ENCODE peak calls at places on chromosomes 12 and 14, in six cellular contexts. L, G, N, X, D and E are unnamed samples.
A peak's percentile ranks its signal among the peaks of the same experiment; 100 is the strongest.

GRCh38 chr12:104611671-104612070 is 154.9 kb downstream of the CHST11 start:
- DNase-seq in L (no peak), G (no peak), N (no peak), X (no peak), D (no peak), E (no peak)

GRCh38 chr12:111152581-111152980 is 216.3 kb downstream of the PHETA1 start:
- DNase-seq in L (no peak), G (no peak), N (no peak), X (no peak), D (no peak), E (no peak)

GRCh38 chr14:100131181-100131580 is 28.3 kb downstream of the DEGS2 start:
- DNase-seq in L (no peak), G (peak; percentile 53), N (no peak), X (no peak), D (no peak), E (no peak)

GRCh38 chr12:52184813-52185212 is 7.0 kb downstream of the KRT80 start:
- DNase-seq in L (no peak), G (no peak), N (no peak), X (no peak), D (no peak), E (no peak)

GRCh38 chr14:54566410-54567223 is at the start of gene SAMD4A:
- DNase-seq in L (peak; percentile 92), G (peak; percentile 70), N (peak; percentile 92), X (peak; percentile 67), D (peak; percentile 87), E (peak; percentile 71)

GRCh38 chr14:77882631-77883030 is 82.7 kb downstream of the ADCK1 start:
- DNase-seq in L (no peak), G (no peak), N (no peak), X (no peak), D (no peak), E (no peak)

GRCh38 chr14:28057286-28058011 is 709.1 kb upstream of the FOXG1 start:
- DNase-seq in L (peak; percentile 23), G (no peak), N (no peak), X (no peak), D (no peak), E (no peak)

GRCh38 chr14:97109234-97109633 is 312.1 kb downstream of the VRK1 start:
- DNase-seq in L (no peak), G (no peak), N (no peak), X (no peak), D (no peak), E (no peak)

GRCh38 chr12:71551529-71551928 is 111.9 kb downstream of the LGR5 start:
- DNase-seq in L (peak; percentile 20), G (peak; percentile 26), N (no peak), X (no peak), D (no peak), E (no peak)

GRCh38 chr14:90936757-90937440 is 120.7 kb upstream of the TTC7B start:
- DNase-seq in L (no peak), G (no peak), N (no peak), X (no peak), D (no peak), E (no peak)

GRCh38 chr12:1595690-1596347 is 1.4 kb upstream of the FBXL14 start:
- DNase-seq in L (peak; percentile 49), G (no peak), N (no peak), X (no peak), D (no peak), E (no peak)

GRCh38 chr14:102457491-102457890 is 52.1 kb downstream of the ANKRD9 start:
- DNase-seq in L (no peak), G (no peak), N (no peak), X (no peak), D (no peak), E (no peak)

GRCh38 chr14:55053018-55053417 is 1.6 kb downstream of the MAPK1IP1L start:
- DNase-seq in L (no peak), G (no peak), N (no peak), X (no peak), D (no peak), E (no peak)

GRCh38 chr14:51094282-51094821 is 553 bp downstream of the TRIM9 start:
- DNase-seq in L (no peak), G (peak; percentile 60), N (peak; percentile 83), X (peak; percentile 32), D (peak; percentile 49), E (no peak)

GRCh38 chr12:77120695-77121094 is 55.3 kb upstream of the E2F7 start:
- DNase-seq in L (peak; percentile 72), G (no peak), N (no peak), X (no peak), D (no peak), E (no peak)

GRCh38 chr14:43243168-43243567 is 1263.9 kb downstream of the FSCB start:
- DNase-seq in L (no peak), G (no peak), N (no peak), X (no peak), D (no peak), E (no peak)

GRCh38 chr12:108772247-108772646 is 40.9 kb upstream of the CORO1C start:
- DNase-seq in L (no peak), G (peak; percentile 45), N (no peak), X (no peak), D (no peak), E (no peak)

GRCh38 chr14:22843123-22843925 is 6.9 kb downstream of the MMP14 start:
- DNase-seq in L (no peak), G (no peak), N (no peak), X (no peak), D (peak; percentile 37), E (no peak)

GRCh38 chr14:69901113-69901951 is 22.1 kb downstream of the SMOC1 start:
- DNase-seq in L (no peak), G (no peak), N (no peak), X (no peak), D (no peak), E (no peak)

GRCh38 chr14:70724944-70725343 is 83.2 kb downstream of the TTC9 start:
- DNase-seq in L (no peak), G (no peak), N (no peak), X (no peak), D (no peak), E (no peak)

GRCh38 chr12:108629156-108629555 is 4.5 kb downstream of the SELPLG start:
- DNase-seq in L (no peak), G (no peak), N (no peak), X (no peak), D (no peak), E (no peak)

GRCh38 chr12:131063960-131064359 is 110.3 kb downstream of the ADGRD1 start:
- DNase-seq in L (no peak), G (no peak), N (no peak), X (no peak), D (no peak), E (no peak)

DNA sequence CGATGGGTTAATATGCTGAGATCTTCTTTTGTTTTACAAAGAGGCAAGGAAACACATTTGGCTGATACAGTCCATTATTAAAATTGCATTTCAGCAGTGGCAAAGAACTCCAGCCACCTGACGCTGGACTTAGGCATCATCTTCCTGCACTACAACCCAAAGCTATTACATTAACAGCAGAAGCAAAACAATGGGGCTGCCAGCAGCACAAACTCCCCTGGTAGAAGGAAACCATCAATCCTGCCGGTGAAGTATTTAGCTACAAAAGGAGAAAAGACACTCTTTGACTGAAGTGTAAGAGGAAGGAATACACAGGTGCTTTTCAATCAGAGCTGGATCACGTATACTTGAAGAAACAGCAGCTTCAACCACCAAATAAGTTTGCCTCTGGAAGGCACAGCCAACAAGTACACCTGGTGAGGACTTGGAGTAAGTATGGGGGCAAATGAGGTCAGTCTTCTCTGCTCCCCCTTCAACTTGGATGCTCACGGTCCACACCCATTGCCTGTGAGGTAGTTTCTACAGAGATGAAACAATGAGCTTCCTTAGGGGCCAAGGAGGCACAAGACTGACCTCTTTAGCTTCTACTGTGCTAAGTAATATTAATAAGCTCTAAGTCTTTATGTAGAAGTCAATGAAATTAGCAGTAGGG is 125.9 kb upstream of the FOXN3 start:
- DNase-seq in L (no peak), G (no peak), N (no peak), X (no peak), D (no peak), E (no peak)
- TF ChIP-seq CTCF in L (no peak), G (no peak), N (no peak), X (no peak), D (no peak), E (no peak)

GRCh38 chr12:12835378-12836145 is 22.4 kb downstream of the DDX47 start:
- DNase-seq in L (peak; percentile 14), G (no peak), N (no peak), X (no peak), D (no peak), E (no peak)

GRCh38 chr12:12839886-12840285 is 26.7 kb downstream of the DDX47 start:
- DNase-seq in L (peak; percentile 87), G (no peak), N (no peak), X (peak; percentile 28), D (no peak), E (no peak)

GRCh38 chr12:12836571-12836970 is 23.4 kb downstream of the DDX47 start:
- DNase-seq in L (no peak), G (no peak), N (no peak), X (no peak), D (no peak), E (no peak)

GRCh38 chr12:12839003-12839395 is 25.9 kb downstream of the DDX47 start:
- DNase-seq in L (no peak), G (no peak), N (no peak), X (no peak), D (no peak), E (no peak)

DNA sequence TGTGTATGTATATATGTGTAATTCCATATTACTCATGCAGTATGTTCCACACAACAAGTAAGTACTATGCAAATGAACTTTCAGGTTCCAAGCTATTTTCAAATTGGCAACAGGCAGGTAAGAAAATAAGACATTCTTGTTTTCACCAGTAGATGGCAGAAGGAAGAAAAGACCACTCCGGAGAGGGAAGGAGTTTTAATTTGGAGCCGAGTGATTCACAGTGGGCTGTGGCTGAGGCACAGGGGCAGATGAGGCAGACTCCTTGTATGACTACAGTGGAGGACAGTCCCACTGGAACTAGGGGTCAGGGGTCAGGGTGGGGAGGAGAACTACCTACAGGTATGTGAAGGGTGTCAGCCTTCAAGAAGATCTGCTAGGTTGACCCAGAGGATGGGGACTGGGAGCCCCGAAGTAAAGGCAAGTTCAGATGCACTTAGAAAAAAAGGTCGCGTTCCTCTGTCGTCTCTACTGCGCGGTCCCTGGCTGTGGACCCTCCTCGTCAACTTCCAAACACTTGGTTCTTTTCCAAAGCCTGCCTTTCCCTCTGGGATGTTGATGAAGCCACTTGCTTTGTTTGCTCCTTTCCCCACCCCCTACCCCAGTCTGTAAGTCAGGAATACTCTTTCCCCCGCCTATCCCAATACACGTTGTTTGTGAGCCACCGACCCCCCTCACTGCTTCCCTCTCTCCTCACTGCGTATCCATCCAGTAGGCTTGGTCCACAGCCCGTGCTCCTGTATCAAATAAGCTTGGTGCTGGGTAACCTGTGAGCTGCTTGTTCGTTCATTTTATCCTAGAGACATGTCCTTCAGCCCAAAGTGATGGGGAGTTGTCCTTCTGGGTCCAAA is 24.1 kb downstream of the DDX47 start:
- DNase-seq in L (peak; percentile 83), G (peak; percentile 83), N (no peak), X (peak; percentile 31), D (no peak), E (no peak)
- TF ChIP-seq CTCF in L (peak; percentile 56), G (peak; percentile 68), N (no peak), X (peak; percentile 57), D (peak; percentile 40), E (peak; percentile 62)

GRCh38 chr14:36069535-36069900 is 107.0 kb downstream of the PTCSC3 start:
- DNase-seq in L (peak; percentile 39), G (peak; percentile 81), N (no peak), X (peak; percentile 43), D (peak; percentile 47), E (no peak)
- TF ChIP-seq CTCF in L (peak; percentile 69), G (peak; percentile 80), N (peak; percentile 55), X (peak; percentile 73), D (peak; percentile 53), E (peak; percentile 53)

GRCh38 chr14:35809597-35809996 is 502 bp upstream of the RALGAPA1 start:
- DNase-seq in L (no peak), G (no peak), N (no peak), X (no peak), D (no peak), E (no peak)
- TF ChIP-seq CTCF in L (no peak), G (no peak), N (no peak), X (no peak), D (no peak), E (no peak)